ENCODE peak calls at places on chromosome 11, in six cellular contexts. One of them, this sample, is unnamed.

GRCh38 chr11:33452806-33453205 is 195.6 kb downstream of the HIPK3 start:
- DNase-seq in amygdala: no peak
- DNase-seq in cardiac fibroblast: peak; percentile 87
- DNase-seq in Calu3: peak; percentile 6
- DNase-seq in colonic mucosa: no peak
- DNase-seq in T-helper 9 cell: no peak
- DNase-seq in this sample: no peak

GRCh38 chr11:62394825-62395538 is 23.9 kb upstream of the SCGB1A1 start:
- DNase-seq in T-helper 9 cell: peak; percentile 10
- DNase-seq in cardiac fibroblast: peak; percentile 91
- DNase-seq in amygdala: peak; percentile 75
- DNase-seq in colonic mucosa: peak; percentile 67
- DNase-seq in Calu3: peak; percentile 51
- DNase-seq in this sample: peak; percentile 54

GRCh38 chr11:92702037-92702436 is 267.4 kb upstream of the MTNR1B start:
- DNase-seq in colonic mucosa: no peak
- DNase-seq in Calu3: no peak
- DNase-seq in T-helper 9 cell: no peak
- DNase-seq in amygdala: no peak
- DNase-seq in cardiac fibroblast: peak; percentile 17
- DNase-seq in this sample: no peak

GRCh38 chr11:65445604-65446445 is 23.2 kb downstream of the NEAT1 start:
- DNase-seq in cardiac fibroblast: peak; percentile 57
- DNase-seq in colonic mucosa: no peak
- DNase-seq in Calu3: no peak
- DNase-seq in T-helper 9 cell: no peak
- DNase-seq in amygdala: no peak
- DNase-seq in this sample: no peak

GRCh38 chr11:119530503-119530902 is 107.5 kb upstream of the THY1 start:
- DNase-seq in Calu3: no peak
- DNase-seq in cardiac fibroblast: no peak
- DNase-seq in T-helper 9 cell: no peak
- DNase-seq in amygdala: no peak
- DNase-seq in colonic mucosa: no peak
- DNase-seq in this sample: no peak

GRCh38 chr11:123559418-123559817 is 95.0 kb downstream of the SCN3B start:
- DNase-seq in colonic mucosa: no peak
- DNase-seq in T-helper 9 cell: no peak
- DNase-seq in Calu3: no peak
- DNase-seq in amygdala: no peak
- DNase-seq in cardiac fibroblast: peak; percentile 31
- DNase-seq in this sample: no peak

GRCh38 chr11:35013514-35014191 is 97.2 kb downstream of the PDHX start:
- DNase-seq in T-helper 9 cell: peak; percentile 12
- DNase-seq in cardiac fibroblast: peak; percentile 47
- DNase-seq in colonic mucosa: no peak
- DNase-seq in amygdala: no peak
- DNase-seq in Calu3: no peak
- DNase-seq in this sample: no peak

GRCh38 chr11:62370743-62371440 is 33.6 kb downstream of the ASRGL1 start:
- DNase-seq in Calu3: no peak
- DNase-seq in T-helper 9 cell: peak; percentile 36
- DNase-seq in amygdala: no peak
- DNase-seq in colonic mucosa: peak; percentile 74
- DNase-seq in cardiac fibroblast: no peak
- DNase-seq in this sample: no peak

GRCh38 chr11:79439893-79440450 is 858 bp downstream of the TENM4 start:
- DNase-seq in Calu3: no peak
- DNase-seq in colonic mucosa: peak; percentile 19
- DNase-seq in amygdala: peak; percentile 31
- DNase-seq in cardiac fibroblast: no peak
- DNase-seq in T-helper 9 cell: no peak
- DNase-seq in this sample: no peak

GRCh38 chr11:68215087-68215445 is 2.0 kb upstream of the KMT5B start:
- DNase-seq in colonic mucosa: no peak
- DNase-seq in T-helper 9 cell: no peak
- DNase-seq in cardiac fibroblast: no peak
- DNase-seq in Calu3: no peak
- DNase-seq in amygdala: no peak
- DNase-seq in this sample: no peak

This sample was measured in GM18507.